ENCODE peak calls at places on chromosomes 13 and 19, in five cellular contexts. J, L, U, G and F are unnamed samples.

GRCh38 chr13:46149272-46150133 is 32.5 kb downstream of the LCP1 start:
- DNase-seq in J (no peak), L (no peak), U (peak; percentile 21), G (no peak), F (no peak)

GRCh38 chr13:29500426-29500825 is 95.1 kb downstream of the SLC7A1 start:
- DNase-seq in J (no peak), L (no peak), U (no peak), G (no peak), F (no peak)

GRCh38 chr19:14023404-14024235 is 4.3 kb upstream of the RLN3 start:
- DNase-seq in J (peak; percentile 52), L (peak; percentile 69), U (peak; percentile 76), G (peak; percentile 46), F (no peak)

GRCh38 chr13:77697208-77698103 is at the start of gene SLAIN1:
- DNase-seq in J (peak; percentile 81), L (peak; percentile 30), U (peak; percentile 81), G (peak; percentile 82), F (peak; percentile 43)

GRCh38 chr19:33705090-33705847 is 83.5 kb downstream of the CHST8 start:
- DNase-seq in J (no peak), L (no peak), U (peak; percentile 5), G (no peak), F (no peak)

GRCh38 chr13:27118428-27119054 is 53.1 kb downstream of the USP12 start:
- DNase-seq in J (no peak), L (no peak), U (no peak), G (no peak), F (no peak)

GRCh38 chr13:39767791-39768564 is 112.5 kb downstream of the COG6 start:
- DNase-seq in J (no peak), L (no peak), U (no peak), G (no peak), F (no peak)

GRCh38 chr13:37011002-37011401 is 10.4 kb downstream of the EXOSC8 start:
- DNase-seq in J (no peak), L (no peak), U (no peak), G (no peak), F (no peak)

GRCh38 chr13:28718186-28718537 is 608 bp downstream of the SLC46A3 start:
- DNase-seq in J (no peak), L (peak; percentile 11), U (peak; percentile 14), G (no peak), F (no peak)

GRCh38 chr13:44768775-44769578 is 192.8 kb upstream of the TSC22D1 start:
- DNase-seq in J (no peak), L (no peak), U (no peak), G (no peak), F (peak; percentile 8)